ENCODE peak calls at places on chromosomes 13 and 19, in nine cellular contexts. O is PC-9; D is IMR-90; I is smooth muscle cell of the brain vasculature; B is head of caudate nucleus; V is cardiac muscle cell; Q is DMS53; X is stimulated activated CD4-positive, alpha-beta T cell treated with anti-CD3 and anti-CD28 coated beads, Interleukin-12 subunit alpha, Interleukin-12 subunit beta, amount 100 ng/mL, for 4 hours; N is stimulated activated naive CD8-positive, alpha-beta T cell treated with anti-CD3 and anti-CD28 coated beads, Interleukin-15, Interleukin-2, amounts not matched to agents 100 U/mL and 50 U/mL, for 24 hours. J is an unnamed sample.
A peak's percentile ranks its signal among the peaks of the same experiment; 100 is the strongest.

GRCh38 chr19:6767357-6768235 is at the start of gene SH2D3A:
- DNase-seq in O (peak; percentile 81), D (peak; percentile 15), I (no peak), B (no peak), V (peak; percentile 56), Q (peak; percentile 73), X (peak; percentile 91), N (peak; percentile 93), J (peak; percentile 85)

GRCh38 chr19:35059006-35059798 is 17.7 kb downstream of the HPN start:
- DNase-seq in O (no peak), D (no peak), I (no peak), B (no peak), V (no peak), Q (no peak), X (no peak), N (no peak), J (no peak)

GRCh38 chr13:110251227-110251791 is 55.6 kb downstream of the COL4A1 start:
- DNase-seq in O (no peak), D (no peak), I (no peak), B (no peak), V (no peak), Q (no peak), X (no peak), N (no peak), J (no peak)

GRCh38 chr19:10510301-10510802 is 6.9 kb downstream of the S1PR5 start:
- DNase-seq in O (peak; percentile 75), D (no peak), I (no peak), B (no peak), V (no peak), Q (peak; percentile 30), X (peak; percentile 52), N (peak; percentile 74), J (peak; percentile 87)

GRCh38 chr19:5801796-5802616 is 2.9 kb upstream of the NRTN start:
- DNase-seq in O (no peak), D (peak; percentile 12), I (no peak), B (no peak), V (peak; percentile 37), Q (no peak), X (no peak), N (peak; percentile 53), J (peak; percentile 64)

GRCh38 chr13:92136449-92137180 is 738.2 kb downstream of the GPC5 start:
- DNase-seq in O (no peak), D (no peak), I (no peak), B (no peak), V (peak; percentile 21), Q (peak; percentile 63), X (no peak), N (no peak), J (no peak)

GRCh38 chr13:99313941-99314340 is 6.7 kb upstream of the GPR183 start:
- DNase-seq in O (no peak), D (no peak), I (no peak), B (no peak), V (no peak), Q (peak; percentile 21), X (no peak), N (no peak), J (no peak)

GRCh38 chr19:8251025-8251472 is 41.9 kb downstream of the CERS4 start:
- DNase-seq in O (no peak), D (peak; percentile 11), I (no peak), B (peak; percentile 70), V (peak; percentile 58), Q (no peak), X (no peak), N (no peak), J (peak; percentile 23)

GRCh38 chr13:46516624-46517318 is 36.2 kb upstream of the LRCH1 start:
- DNase-seq in O (no peak), D (no peak), I (peak; percentile 37), B (no peak), V (peak; percentile 41), Q (no peak), X (no peak), N (no peak), J (no peak)

GRCh38 chr13:112976526-112976925 is 7.5 kb downstream of the MCF2L start:
- DNase-seq in O (no peak), D (no peak), I (no peak), B (no peak), V (no peak), Q (no peak), X (no peak), N (no peak), J (no peak)

GRCh38 chr13:97018029-97018819 is 23.9 kb upstream of the OXGR1 start:
- DNase-seq in O (peak; percentile 57), D (peak; percentile 61), I (peak; percentile 32), B (peak; percentile 27), V (peak; percentile 75), Q (peak; percentile 45), X (peak; percentile 5), N (peak; percentile 14), J (peak; percentile 54)

GRCh38 chr19:38409631-38410133 is 6.8 kb downstream of the FAM98C start:
- DNase-seq in O (no peak), D (peak; percentile 54), I (no peak), B (no peak), V (peak; percentile 79), Q (no peak), X (no peak), N (no peak), J (no peak)

GRCh38 chr13:101955764-101956163 is 446.1 kb downstream of the FGF14 start:
- DNase-seq in O (peak; percentile 15), D (no peak), I (no peak), B (no peak), V (no peak), Q (no peak), X (no peak), N (no peak), J (no peak)

GRCh38 chr13:44220948-44221347 is 152.7 kb upstream of the SERP2 start:
- DNase-seq in O (no peak), D (no peak), I (no peak), B (no peak), V (no peak), Q (no peak), X (no peak), N (no peak), J (no peak)

GRCh38 chr13:60226507-60226906 is 62.8 kb upstream of the DIAPH3 start:
- DNase-seq in O (no peak), D (peak; percentile 47), I (peak; percentile 6), B (no peak), V (peak; percentile 53), Q (peak; percentile 41), X (no peak), N (no peak), J (peak; percentile 73)

GRCh38 chr13:29597246-29597645 is 1.8 kb upstream of the SLC7A1 start:
- DNase-seq in O (no peak), D (no peak), I (no peak), B (no peak), V (no peak), Q (no peak), X (no peak), N (no peak), J (no peak)

GRCh38 chr13:42272115-42272756 is at the start of gene AKAP11:
- DNase-seq in O (no peak), D (peak; percentile 28), I (no peak), B (peak; percentile 20), V (peak; percentile 65), Q (peak; percentile 79), X (peak; percentile 45), N (peak; percentile 67), J (peak; percentile 76)

GRCh38 chr13:50015750-50016149 is 506 bp downstream of the KCNRG start:
- DNase-seq in O (no peak), D (no peak), I (no peak), B (no peak), V (no peak), Q (no peak), X (no peak), N (no peak), J (no peak)

GRCh38 chr13:95865080-95865597 is 188.1 kb downstream of the UGGT2 start:
- DNase-seq in O (no peak), D (no peak), I (no peak), B (no peak), V (no peak), Q (no peak), X (no peak), N (no peak), J (no peak)

GRCh38 chr13:113028336-113029060 is 59.5 kb downstream of the MCF2L start:
- DNase-seq in O (no peak), D (no peak), I (no peak), B (no peak), V (no peak), Q (no peak), X (no peak), N (no peak), J (no peak)

GRCh38 chr19:40807147-40808020 is 8.4 kb downstream of the EGLN2 start:
- DNase-seq in O (peak; percentile 57), D (no peak), I (no peak), B (no peak), V (no peak), Q (peak; percentile 88), X (no peak), N (no peak), J (peak; percentile 50)

GRCh38 chr19:7685546-7686445 is 5.2 kb downstream of the TRAPPC5 start:
- DNase-seq in O (no peak), D (no peak), I (no peak), B (no peak), V (no peak), Q (no peak), X (no peak), N (no peak), J (no peak)

GRCh38 chr13:44271915-44272341 is 101.7 kb upstream of the SERP2 start:
- DNase-seq in O (no peak), D (no peak), I (no peak), B (no peak), V (no peak), Q (no peak), X (no peak), N (no peak), J (no peak)

GRCh38 chr13:26679945-26680516 is 80.6 kb downstream of the GPR12 start:
- DNase-seq in O (no peak), D (peak; percentile 54), I (peak; percentile 31), B (no peak), V (no peak), Q (no peak), X (no peak), N (no peak), J (no peak)

GRCh38 chr19:46697142-46697960 is 19.6 kb downstream of the PRKD2 start:
- DNase-seq in O (no peak), D (peak; percentile 49), I (no peak), B (peak; percentile 59), V (peak; percentile 82), Q (peak; percentile 46), X (no peak), N (peak; percentile 44), J (peak; percentile 53)

GRCh38 chr19:7535993-7536685 is 622 bp downstream of the PNPLA6 start:
- DNase-seq in O (no peak), D (no peak), I (no peak), B (no peak), V (no peak), Q (no peak), X (no peak), N (no peak), J (no peak)

GRCh38 chr13:45711952-45712351 is 9.8 kb downstream of the CBY2 start:
- DNase-seq in O (no peak), D (no peak), I (no peak), B (no peak), V (no peak), Q (no peak), X (no peak), N (no peak), J (no peak)

GRCh38 chr13:73248711-73249580 is 190.1 kb downstream of the KLF5 start:
- DNase-seq in O (peak; percentile 89), D (peak; percentile 63), I (no peak), B (no peak), V (peak; percentile 31), Q (no peak), X (no peak), N (no peak), J (no peak)

GRCh38 chr13:75908137-75908536 is 272.0 kb downstream of the LMO7 start:
- DNase-seq in O (no peak), D (no peak), I (no peak), B (no peak), V (no peak), Q (no peak), X (no peak), N (no peak), J (no peak)